ENCODE peak calls at places on chromosomes 12 and 14, in five cellular contexts. F is breast epithelium, D is cardiac muscle cell, I is HepG2, V is sigmoid colon. O is an unnamed sample.

GRCh38 chr14:22375321-22375930 is 213.6 kb downstream of the DAD1 start:
- DNase-seq in V (no peak), I (peak), D (peak), F (no peak), O (peak)

GRCh38 chr12:71627438-71628002 is 36.1 kb downstream of the ZFC3H1 start:
- DNase-seq in I (no peak), D (no peak), V (no peak), F (no peak), O (no peak)

GRCh38 chr14:75454963-75455546 is 27.2 kb downstream of the JDP2 start:
- DNase-seq in V (peak), F (peak), D (peak), I (peak), O (peak)

GRCh38 chr12:3034067-3034750 is 43.0 kb upstream of the TSPAN9 start:
- DNase-seq in I (peak), V (peak), D (peak), F (peak), O (peak)

GRCh38 chr12:124823272-124823970 is 40.2 kb downstream of the SCARB1 start:
- DNase-seq in D (no peak), I (no peak), F (no peak), V (no peak), O (no peak)

GRCh38 chr12:113482334-113482733 is 10.7 kb upstream of the LHX5 start:
- DNase-seq in I (no peak), V (no peak), D (no peak), F (no peak), O (no peak)

GRCh38 chr12:24226745-24227350 is 277.4 kb upstream of the SOX5 start:
- DNase-seq in V (no peak), D (peak), I (peak), F (no peak), O (peak)

GRCh38 chr14:102729268-102729667 is 48.0 kb upstream of the TRAF3 start:
- DNase-seq in V (no peak), I (no peak), D (no peak), F (no peak), O (no peak)

GRCh38 chr14:94601961-94602391 is 10.2 kb upstream of the SERPINA3 start:
- DNase-seq in I (peak), D (peak), F (no peak), V (peak), O (peak)

GRCh38 chr12:52264435-52264825 is 10.0 kb upstream of the KRT86 start:
- DNase-seq in F (no peak), D (peak), V (peak), I (no peak), O (peak)

GRCh38 chr14:77325746-77326094 is 4.9 kb downstream of the GSTZ1 start:
- DNase-seq in D (no peak), F (no peak), V (no peak), I (peak), O (no peak)

GRCh38 chr12:58889557-58889956 is 30.7 kb downstream of the LRIG3 start:
- DNase-seq in F (no peak), I (no peak), V (no peak), D (no peak), O (no peak)

GRCh38 chr12:68367136-68367535 is 35.0 kb upstream of the MDM1 start:
- DNase-seq in I (no peak), D (no peak), V (no peak), F (no peak), O (no peak)

GRCh38 chr12:8697476-8698131 is at the start of gene RIMKLB:
- DNase-seq in D (peak), I (no peak), V (peak), F (peak), O (peak)

GRCh38 chr14:90641111-90642010 is 174.9 kb downstream of the TTC7B start:
- DNase-seq in F (no peak), V (no peak), D (no peak), I (no peak), O (no peak)

GRCh38 chr14:36556811-36557433 is 25.5 kb downstream of the NKX2-8 start:
- DNase-seq in F (no peak), D (peak), V (no peak), I (peak), O (peak)

GRCh38 chr14:54493293-54493692 is 4.5 kb upstream of the GMFB start:
- DNase-seq in I (no peak), V (no peak), F (no peak), D (no peak), O (no peak)

GRCh38 chr12:11847539-11847938 is 198.1 kb downstream of the ETV6 start:
- DNase-seq in V (no peak), I (no peak), D (no peak), F (no peak), O (no peak)

GRCh38 chr12:123131291-123131831 is 19.5 kb downstream of the PITPNM2 start:
- DNase-seq in F (no peak), V (no peak), D (no peak), I (no peak), O (no peak)

GRCh38 chr14:73660511-73660910 is 15.7 kb downstream of the DNAL1 start:
- DNase-seq in I (no peak), D (no peak), F (no peak), V (no peak), O (no peak)

GRCh38 chr12:2268478-2269286 is 215.9 kb downstream of the CACNA1C start:
- DNase-seq in F (peak), I (no peak), D (peak), V (no peak), O (peak)

GRCh38 chr12:75754698-75755097 is 243.3 kb upstream of the KRR1 start:
- DNase-seq in V (no peak), I (no peak), D (no peak), F (no peak), O (no peak)

GRCh38 chr12:132618683-132619043 is at the start of gene P2RX2:
- DNase-seq in F (no peak), D (no peak), I (no peak), V (no peak), O (no peak)

GRCh38 chr12:23006413-23006812 is 381.4 kb downstream of the ETNK1 start:
- DNase-seq in F (no peak), I (no peak), V (no peak), D (no peak), O (no peak)

GRCh38 chr14:61752626-61753025 is 9.6 kb upstream of the SNAPC1 start:
- DNase-seq in F (no peak), D (peak), I (no peak), V (no peak), O (peak)

GRCh38 chr12:57604454-57605307 is at the start of gene DTX3:
- DNase-seq in V (peak), D (peak), F (no peak), I (no peak), O (no peak)

GRCh38 chr14:103115845-103116572 is 7.3 kb upstream of the TNFAIP2 start:
- DNase-seq in I (no peak), V (no peak), F (no peak), D (no peak), O (peak)

GRCh38 chr12:9133243-9133938 is 17.7 kb upstream of the A2M start:
- DNase-seq in V (no peak), D (no peak), I (no peak), F (no peak), O (no peak)

GRCh38 chr12:57611116-57611809 is at the start of gene ARHGEF25:
- DNase-seq in I (peak), V (peak), D (peak), F (no peak), O (peak)

GRCh38 chr14:22614240-22614799 is 16.2 kb downstream of the ABHD4 start:
- DNase-seq in F (no peak), D (peak), V (no peak), I (peak), O (peak)

GRCh38 chr14:72904840-72905561 is 11.1 kb upstream of the DPF3 start:
- DNase-seq in D (peak), V (peak), F (no peak), I (peak), O (peak)

GRCh38 chr12:78101181-78101876 is 270.6 kb downstream of the NAV3 start:
- DNase-seq in V (no peak), F (no peak), D (no peak), I (no peak), O (no peak)

GRCh38 chr14:39755269-39755878 is 323.1 kb upstream of the FBXO33 start:
- DNase-seq in F (no peak), I (no peak), D (no peak), V (no peak), O (no peak)

GRCh38 chr14:89041245-89041585 is 216.8 kb downstream of the TTC8 start:
- DNase-seq in D (no peak), I (peak), F (peak), V (no peak), O (no peak)

GRCh38 chr12:7609480-7609879 is 56.2 kb downstream of the APOBEC1 start:
- DNase-seq in F (no peak), V (no peak), D (peak), I (no peak), O (peak)
- TF ChIP-seq CTCF in F (no peak), V (no peak), D (no peak), I (no peak), O (no peak)

GRCh38 chr14:80208426-80208950 is 2.8 kb downstream of the DIO2 start:
- DNase-seq in F (no peak), I (no peak), V (no peak), D (no peak), O (no peak)

GRCh38 chr14:80215081-80215480 is 3.8 kb upstream of the DIO2 start:
- DNase-seq in F (no peak), V (no peak), I (no peak), D (no peak), O (no peak)

GRCh38 chr14:80211143-80212024 is at the start of gene DIO2:
- DNase-seq in F (no peak), I (no peak), V (no peak), D (peak), O (peak)

GRCh38 chr14:80213602-80214001 is 2.3 kb upstream of the DIO2 start:
- DNase-seq in V (no peak), F (no peak), D (peak), I (peak), O (peak)

DNA sequence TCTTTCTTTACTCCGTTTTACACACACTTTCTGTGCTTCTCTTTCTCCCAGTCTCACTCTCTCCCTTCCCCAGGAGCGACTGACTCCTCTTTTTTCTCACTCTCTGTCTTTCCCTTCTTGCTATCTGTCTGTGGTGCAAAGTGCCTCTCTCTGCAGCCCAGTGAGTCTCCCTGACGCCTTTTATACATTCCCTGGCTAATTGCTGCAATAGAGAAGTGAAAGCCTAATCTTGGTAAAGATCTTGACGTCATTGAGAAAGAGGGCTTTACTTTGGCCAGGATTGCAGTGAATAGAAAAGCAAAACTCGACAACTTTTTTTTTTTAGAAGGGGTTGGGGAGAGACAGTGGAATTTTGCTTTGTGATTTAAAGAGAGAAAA is 710 bp upstream of the DIO2 start:
- DNase-seq in V (no peak), F (no peak), D (peak), I (no peak), O (peak)
- H3K4me3 ChIP-seq in V (no peak), F (peak), D (no peak), I (no peak), O (peak)

DNA sequence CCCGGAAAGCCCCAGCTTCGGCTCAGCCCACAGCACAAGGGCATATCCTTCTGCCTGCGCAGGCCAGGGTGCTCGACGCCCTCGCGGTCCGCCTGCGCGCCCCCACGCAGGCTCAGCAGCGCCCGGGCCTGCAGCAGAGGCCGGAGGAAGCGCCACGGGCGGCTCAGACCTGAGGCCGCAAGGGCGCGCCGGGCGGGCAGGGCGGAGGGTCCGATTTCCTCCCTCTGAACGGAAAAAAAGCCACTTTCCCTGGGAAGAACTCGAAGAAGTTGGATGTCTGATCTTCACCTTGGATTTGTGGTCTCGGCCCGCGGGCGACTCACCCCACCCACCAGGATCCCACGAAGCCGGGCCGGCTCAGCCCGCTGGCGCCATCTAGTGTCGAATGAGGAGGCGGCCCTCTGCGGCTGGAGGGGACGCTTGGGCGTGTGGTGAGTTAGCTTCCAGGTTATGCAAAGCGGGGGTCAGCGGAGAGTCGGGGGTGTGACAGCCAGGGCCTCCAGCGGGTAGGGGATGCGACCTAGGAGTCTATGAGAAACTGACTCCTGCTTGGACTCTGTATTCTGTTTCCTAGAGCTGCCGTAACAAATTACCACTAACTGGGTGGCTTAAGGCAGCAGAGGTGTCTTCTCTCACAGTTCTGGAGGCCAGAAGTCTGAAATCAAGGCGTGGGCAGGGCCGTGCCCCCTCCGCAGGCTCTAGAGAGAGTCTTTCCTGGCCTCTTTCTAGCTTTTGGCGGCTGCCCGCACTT is 40.0 kb upstream of the SRSF5 start:
- DNase-seq in I (peak), V (peak), D (peak), F (peak), O (peak)
- TF ChIP-seq CTCF in I (peak), V (peak), D (peak), F (peak), O (peak)

DNA sequence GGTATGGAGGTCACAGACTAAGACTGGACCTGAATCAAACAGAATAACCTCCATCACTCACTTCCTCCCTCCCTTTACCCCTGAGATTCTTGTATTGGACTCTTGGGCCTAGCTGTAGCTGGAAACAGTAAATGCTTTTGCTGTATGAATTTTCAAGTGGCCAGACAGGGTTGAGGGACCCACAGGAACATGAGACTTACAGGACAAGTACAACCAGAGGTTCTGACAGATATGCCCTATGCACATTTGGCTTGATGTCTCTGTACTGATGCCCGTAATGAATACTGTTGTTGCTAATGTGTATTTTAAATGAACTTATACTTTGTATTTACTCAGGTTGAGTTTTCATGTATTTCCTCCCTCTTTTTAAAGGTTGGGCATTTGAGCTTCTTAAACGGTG is 78.6 kb downstream of the CCDC91 start:
- DNase-seq in V (no peak), I (no peak), F (no peak), D (no peak), O (no peak)
- H3K4me3 ChIP-seq in V (no peak), I (no peak), F (no peak), D (no peak), O (no peak)

GRCh38 chr12:121223283-121223946 is 13.5 kb downstream of the P2RX4 start:
- DNase-seq in F (no peak), D (no peak), I (no peak), V (no peak), O (no peak)
- TF ChIP-seq CTCF in F (no peak), D (no peak), I (peak), V (no peak), O (peak)

GRCh38 chr12:14394317-14395058 is 29.0 kb downstream of the ATF7IP start:
- DNase-seq in D (peak), V (no peak), F (no peak), I (peak), O (peak)
- H3K4me3 ChIP-seq in D (peak), V (no peak), F (no peak), I (no peak), O (no peak)

GRCh38 chr12:92408072-92408900 is 262.6 kb upstream of the BTG1 start:
- DNase-seq in V (no peak), F (no peak), I (peak), D (peak), O (peak)
- TF ChIP-seq CTCF in V (no peak), F (no peak), I (peak), D (peak), O (peak)

GRCh38 chr14:31440280-31440679 is 17.0 kb downstream of the DTD2 start:
- DNase-seq in I (no peak), V (no peak), D (no peak), F (no peak), O (no peak)
- H3K4me3 ChIP-seq in I (no peak), V (no peak), D (no peak), F (no peak), O (no peak)

GRCh38 chr12:54136844-54137580 is 51.8 kb downstream of the SMUG1 start:
- DNase-seq in V (no peak), F (no peak), D (no peak), I (peak), O (no peak)
- TF ChIP-seq CTCF in V (no peak), F (no peak), D (no peak), I (no peak), O (no peak)